ENCODE peak calls at places on chromosomes 11 and 22, in seven cellular contexts. F, C, R, J, B, Y and G are unnamed samples.

GRCh38 chr11:67780056-67780455 is 105.6 kb upstream of the ALDH3B2 start:
- DNase-seq in F (no peak), C (no peak), R (no peak), J (no peak), B (peak; percentile 3), Y (no peak), G (peak; percentile 17)

GRCh38 chr11:128705124-128705920 is 11.4 kb downstream of the FLI1 start:
- DNase-seq in F (no peak), C (no peak), R (no peak), J (no peak), B (no peak), Y (no peak), G (no peak)

GRCh38 chr11:23991140-23991539 is 505.7 kb upstream of the LUZP2 start:
- DNase-seq in F (peak; percentile 56), C (no peak), R (no peak), J (no peak), B (peak; percentile 66), Y (no peak), G (peak; percentile 53)

GRCh38 chr22:38864361-38865191 is 7.4 kb downstream of the CBX6 start:
- DNase-seq in F (no peak), C (no peak), R (peak; percentile 75), J (peak; percentile 67), B (peak; percentile 30), Y (no peak), G (no peak)

GRCh38 chr11:130847517-130847916 is 68.8 kb downstream of the SNX19 start:
- DNase-seq in F (peak; percentile 86), C (no peak), R (no peak), J (no peak), B (peak; percentile 75), Y (peak; percentile 92), G (peak; percentile 90)

GRCh38 chr11:86991341-86991740 is 36.1 kb upstream of the FZD4 start:
- DNase-seq in F (no peak), C (no peak), R (no peak), J (no peak), B (no peak), Y (no peak), G (no peak)

GRCh38 chr22:44243761-44244160 is 63.0 kb downstream of the PARVG start:
- DNase-seq in F (no peak), C (no peak), R (no peak), J (no peak), B (no peak), Y (no peak), G (no peak)

GRCh38 chr22:37193629-37194191 is 5.7 kb upstream of the C1QTNF6 start:
- DNase-seq in F (no peak), C (peak; percentile 49), R (peak; percentile 52), J (no peak), B (peak; percentile 67), Y (peak; percentile 79), G (no peak)

GRCh38 chr11:46237248-46238077 is 40.0 kb upstream of the CREB3L1 start:
- DNase-seq in F (peak; percentile 92), C (peak; percentile 47), R (peak; percentile 84), J (peak; percentile 68), B (peak; percentile 92), Y (peak; percentile 93), G (peak; percentile 87)

GRCh38 chr22:17121235-17122195 is at the start of gene TMEM121B:
- DNase-seq in F (no peak), C (no peak), R (peak; percentile 76), J (peak; percentile 57), B (peak; percentile 47), Y (peak; percentile 84), G (no peak)

GRCh38 chr11:47998345-47998732 is 18.0 kb downstream of the PTPRJ start:
- DNase-seq in F (no peak), C (no peak), R (no peak), J (no peak), B (no peak), Y (no peak), G (no peak)

GRCh38 chr11:2223153-2223794 is 47.1 kb downstream of the ASCL2 start:
- DNase-seq in F (no peak), C (no peak), R (no peak), J (no peak), B (no peak), Y (no peak), G (no peak)

GRCh38 chr22:29813563-29813962 is 24.5 kb downstream of the ASCC2 start:
- DNase-seq in F (peak; percentile 82), C (no peak), R (no peak), J (no peak), B (no peak), Y (peak; percentile 35), G (no peak)

GRCh38 chr22:20729194-20729593 is 44.7 kb upstream of the SERPIND1 start:
- DNase-seq in F (no peak), C (no peak), R (no peak), J (no peak), B (no peak), Y (no peak), G (no peak)

GRCh38 chr22:20844055-20845037 is 14.3 kb downstream of the PI4KA start:
- DNase-seq in F (no peak), C (no peak), R (no peak), J (no peak), B (no peak), Y (no peak), G (no peak)